ENCODE peak calls at places on chromosome 19, in six cellular contexts. M, X, J, C, S and O are unnamed samples.

GRCh38 chr19:46412034-46412982 is 1.1 kb downstream of the CCDC8 start:
- DNase-seq in M (no peak), X (no peak), J (no peak), C (no peak), S (no peak), O (no peak)

GRCh38 chr19:39407644-39408391 is 1.2 kb downstream of the ZFP36 start:
- DNase-seq in M (peak), X (peak), J (peak), C (no peak), S (no peak), O (no peak)

GRCh38 chr19:46639356-46640061 is 3.5 kb upstream of the GNG8 start:
- DNase-seq in M (peak), X (no peak), J (peak), C (peak), S (no peak), O (no peak)

GRCh38 chr19:13029893-13030292 is 34.6 kb downstream of the NFIX start:
- DNase-seq in M (no peak), X (no peak), J (peak), C (no peak), S (no peak), O (peak)

GRCh38 chr19:33825556-33825955 is 28.9 kb downstream of the KCTD15 start:
- DNase-seq in M (no peak), X (no peak), J (no peak), C (no peak), S (no peak), O (no peak)

GRCh38 chr19:37699057-37699456 is 20.5 kb downstream of the ZNF607 start:
- DNase-seq in M (no peak), X (no peak), J (no peak), C (no peak), S (no peak), O (no peak)

GRCh38 chr19:33628921-33629825 is 7.4 kb downstream of the CHST8 start:
- DNase-seq in M (no peak), X (no peak), J (no peak), C (no peak), S (no peak), O (no peak)

GRCh38 chr19:18117364-18117691 is 19.8 kb downstream of the MAST3 start:
- DNase-seq in M (no peak), X (no peak), J (no peak), C (no peak), S (no peak), O (no peak)

GRCh38 chr19:9848761-9849160 is 13.6 kb downstream of the PIN1 start:
- DNase-seq in M (no peak), X (no peak), J (no peak), C (no peak), S (no peak), O (no peak)

GRCh38 chr19:51259348-51260245 is 8.7 kb downstream of the SIGLECL1 start:
- DNase-seq in M (peak), X (peak), J (no peak), C (no peak), S (no peak), O (peak)

GRCh38 chr19:39377373-39378362 is 13.2 kb downstream of the PAF1 start:
- DNase-seq in M (no peak), X (no peak), J (no peak), C (no peak), S (no peak), O (no peak)

GRCh38 chr19:17405250-17406038 is at the start of gene BST2:
- DNase-seq in M (peak), X (peak), J (peak), C (no peak), S (peak), O (peak)

GRCh38 chr19:18190278-18190677 is 2.7 kb upstream of the MPV17L2 start:
- DNase-seq in M (no peak), X (no peak), J (no peak), C (no peak), S (no peak), O (no peak)

GRCh38 chr19:55579766-55580621 is 654 bp downstream of the ZNF579 start:
- DNase-seq in M (peak), X (no peak), J (no peak), C (no peak), S (peak), O (no peak)

GRCh38 chr19:13051581-13052165 is 51.0 kb downstream of the LYL1 start:
- DNase-seq in M (peak), X (peak), J (peak), C (no peak), S (peak), O (peak)

GRCh38 chr19:36488118-36488815 is 1.1 kb downstream of the ZNF566 start:
- DNase-seq in M (no peak), X (no peak), J (no peak), C (no peak), S (no peak), O (no peak)

GRCh38 chr19:36483653-36484052 is 5.7 kb downstream of the ZNF566 start:
- DNase-seq in M (no peak), X (no peak), J (no peak), C (no peak), S (no peak), O (no peak)

GRCh38 chr19:36488816-36489138 is 584 bp downstream of the ZNF566 start:
- DNase-seq in M (no peak), X (no peak), J (no peak), C (peak), S (peak), O (no peak)

GRCh38 chr19:36489920-36490415 is 607 bp upstream of the ZNF566 start:
- DNase-seq in M (peak), X (peak), J (peak), C (peak), S (no peak), O (no peak)

DNA sequence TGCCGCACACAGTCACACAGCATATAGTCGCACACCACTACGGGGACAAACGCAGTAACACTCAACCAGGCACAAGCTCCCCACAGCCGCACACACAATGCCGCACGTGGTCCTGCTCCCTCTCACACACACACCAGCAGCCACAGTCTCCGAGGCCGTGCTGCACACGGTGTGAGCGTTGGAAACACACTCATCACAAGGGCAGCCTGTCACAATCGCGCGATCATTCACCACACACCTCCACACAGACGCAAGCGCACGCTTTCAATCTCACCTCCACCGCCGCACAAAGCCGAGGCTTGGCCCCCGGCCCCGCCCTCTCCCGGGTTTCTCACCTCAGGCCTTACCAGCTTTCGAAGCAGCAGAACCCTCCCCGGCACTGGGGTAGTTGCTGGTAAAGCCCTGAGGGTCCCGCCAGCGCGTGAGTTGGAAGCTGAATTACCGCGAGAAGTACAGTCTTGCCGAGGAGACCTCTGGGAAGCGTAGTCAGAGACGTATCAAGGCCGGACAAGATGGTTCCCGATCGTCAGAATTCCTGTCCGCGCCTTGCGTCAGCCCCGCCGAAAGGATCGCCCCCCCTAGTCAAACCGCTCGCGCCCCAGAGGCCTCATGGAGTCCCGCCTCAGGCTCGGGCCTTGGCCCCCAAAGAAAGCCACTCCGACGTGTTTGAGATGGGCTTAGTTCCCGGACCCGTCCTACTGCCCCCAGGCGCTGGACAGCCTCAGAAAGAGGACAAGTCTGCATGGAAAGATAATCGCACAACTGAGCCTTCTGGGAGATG is at the start of gene ZNF566:
- DNase-seq in M (peak), X (peak), J (peak), C (peak), S (peak), O (peak)
- TF ChIP-seq CTCF in M (no peak), X (no peak), J (no peak), C (no peak), S (peak), O (no peak)

GRCh38 chr19:44002212-44002565 is 568 bp upstream of the ZNF230 start:
- DNase-seq in M (peak), X (no peak), J (no peak), C (no peak), S (no peak), O (no peak)

GRCh38 chr19:44007473-44007872 is 4.7 kb downstream of the ZNF230 start:
- DNase-seq in M (no peak), X (no peak), J (no peak), C (no peak), S (no peak), O (no peak)

GRCh38 chr19:44002566-44003460 is at the start of gene ZNF230:
- DNase-seq in M (peak), X (peak), J (peak), C (peak), S (peak), O (peak)

GRCh38 chr19:44005968-44006367 is 3.2 kb downstream of the ZNF230 start:
- DNase-seq in M (peak), X (no peak), J (no peak), C (no peak), S (no peak), O (peak)

GRCh38 chr19:44003461-44004134 is 841 bp downstream of the ZNF230 start:
- DNase-seq in M (peak), X (no peak), J (peak), C (no peak), S (peak), O (peak)
- TF ChIP-seq CTCF in M (no peak), X (no peak), J (no peak), C (no peak), S (no peak), O (no peak)

GRCh38 chr19:3672993-3673392 is 27.3 kb downstream of the PIP5K1C start:
- DNase-seq in M (no peak), X (no peak), J (no peak), C (no peak), S (no peak), O (no peak)
- TF ChIP-seq CTCF in M (no peak), X (no peak), J (no peak), C (no peak), S (no peak), O (no peak)

DNA sequence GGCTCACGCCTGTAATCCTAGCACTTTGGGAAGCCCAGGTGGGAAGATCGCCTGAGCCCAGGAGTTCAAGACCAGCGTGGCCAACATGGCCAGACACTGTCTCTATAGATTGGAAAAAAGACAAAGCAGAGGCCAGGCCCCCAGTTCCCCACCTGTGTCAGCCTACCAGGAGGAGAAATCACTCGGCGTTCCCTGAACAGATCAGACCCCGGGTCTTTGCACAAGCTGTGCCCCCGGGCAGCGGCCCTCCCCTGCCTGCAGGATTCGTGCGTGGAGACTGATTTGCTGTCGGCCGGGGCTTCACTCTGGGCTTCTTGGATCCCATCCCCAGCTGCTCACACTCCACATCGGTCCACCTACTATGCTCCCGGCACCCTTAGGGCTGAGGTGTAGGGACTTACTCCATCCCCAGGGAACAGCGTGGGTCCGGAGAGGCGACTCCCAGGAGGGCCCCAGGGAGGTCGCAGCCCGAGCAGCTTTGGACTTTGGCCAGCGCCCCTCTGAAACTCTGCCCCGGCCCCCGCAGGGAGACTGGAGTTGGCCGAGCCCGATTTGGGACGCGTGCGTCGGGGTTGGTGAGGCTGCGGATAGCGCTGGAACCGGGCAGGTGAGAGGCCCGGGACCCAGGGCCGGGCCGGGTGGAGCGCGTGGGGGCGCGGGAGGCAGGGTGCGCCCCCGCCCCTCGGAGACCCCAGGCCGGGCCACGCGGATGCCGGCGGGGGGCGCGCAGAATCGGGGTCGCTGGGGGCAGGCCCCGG is 515 bp upstream of the EFNA2 start:
- DNase-seq in M (no peak), X (no peak), J (no peak), C (no peak), S (no peak), O (no peak)
- TF ChIP-seq CTCF in M (no peak), X (no peak), J (no peak), C (no peak), S (no peak), O (no peak)

GRCh38 chr19:16026131-16026530 is 50.2 kb upstream of the TPM4 start:
- DNase-seq in M (no peak), X (no peak), J (no peak), C (no peak), S (no peak), O (no peak)

GRCh38 chr19:16026756-16027155 is 49.5 kb upstream of the TPM4 start:
- DNase-seq in M (no peak), X (no peak), J (no peak), C (no peak), S (no peak), O (no peak)

GRCh38 chr19:16024266-16025107 is 51.8 kb upstream of the TPM4 start:
- DNase-seq in M (no peak), X (no peak), J (no peak), C (no peak), S (no peak), O (no peak)

GRCh38 chr19:16023558-16023915 is 52.8 kb upstream of the TPM4 start:
- DNase-seq in M (no peak), X (no peak), J (no peak), C (no peak), S (no peak), O (no peak)

GRCh38 chr19:16025108-16026101 is 50.9 kb upstream of the TPM4 start:
- DNase-seq in M (peak), X (peak), J (peak), C (peak), S (peak), O (peak)
- TF ChIP-seq CTCF in M (peak), X (peak), J (peak), C (peak), S (peak), O (peak)

GRCh38 chr19:7196721-7197168 is 97.5 kb downstream of the INSR start:
- DNase-seq in M (peak), X (peak), J (no peak), C (no peak), S (no peak), O (no peak)

GRCh38 chr19:7187605-7188339 is 106.4 kb downstream of the INSR start:
- DNase-seq in M (no peak), X (no peak), J (peak), C (no peak), S (no peak), O (no peak)

GRCh38 chr19:7188682-7189629 is 105.3 kb downstream of the INSR start:
- DNase-seq in M (peak), X (no peak), J (no peak), C (no peak), S (no peak), O (no peak)

GRCh38 chr19:7194566-7194965 is 99.6 kb downstream of the INSR start:
- DNase-seq in M (no peak), X (no peak), J (no peak), C (no peak), S (no peak), O (no peak)

GRCh38 chr19:7191946-7192691 is 102.1 kb downstream of the INSR start:
- DNase-seq in M (no peak), X (no peak), J (peak), C (peak), S (no peak), O (no peak)
- TF ChIP-seq CTCF in M (no peak), X (no peak), J (no peak), C (no peak), S (no peak), O (no peak)